ENCODE peak calls at places on chromosomes 12 and 14, in ten cellular contexts. G is NCI-H526 treated with DMSO at 0.1 percent for 48 hours, R is iris pigment epithelial cell, A is body of pancreas, T is T-cell, V is left ventricle myocardium inferior, D is substantia nigra, M is nephron progenitor cell, H is NCI-H345, E is GM12865. N is an unnamed sample.

GRCh38 chr12:95989504-95990123 is 6.5 kb downstream of the HAL start:
- DNase-seq in A (no peak), M (no peak), G (no peak), E (no peak), D (no peak), H (no peak), V (no peak), R (no peak), T (no peak), N (no peak)

GRCh38 chr12:98022961-98023360 is 492.4 kb upstream of the TMPO start:
- DNase-seq in R (peak; percentile 1), G (no peak), V (no peak), M (no peak), A (no peak), T (no peak), E (no peak), H (no peak), D (no peak), N (no peak)

GRCh38 chr12:47754881-47755280 is 3.8 kb downstream of the RAPGEF3 start:
- DNase-seq in R (no peak), A (peak; percentile 93), M (no peak), V (no peak), T (no peak), E (peak; percentile 66), D (peak; percentile 19), H (no peak), G (no peak), N (no peak)

GRCh38 chr12:54134850-54135249 is 53.9 kb downstream of the SMUG1 start:
- DNase-seq in H (no peak), D (no peak), M (no peak), T (no peak), E (no peak), R (no peak), V (no peak), A (no peak), G (no peak), N (no peak)

GRCh38 chr12:6080149-6081045 is 44.1 kb downstream of the VWF start:
- DNase-seq in A (no peak), R (no peak), M (no peak), H (peak; percentile 27), V (no peak), G (peak; percentile 51), E (no peak), D (no peak), T (no peak), N (no peak)

GRCh38 chr14:54503476-54503875 is 6.2 kb upstream of the CGRRF1 start:
- DNase-seq in D (no peak), E (no peak), G (no peak), M (no peak), T (no peak), R (peak; percentile 56), V (no peak), A (no peak), H (no peak), N (no peak)

GRCh38 chr14:60277605-60278190 is 28.7 kb downstream of the PPM1A start:
- DNase-seq in T (no peak), A (no peak), R (no peak), V (no peak), G (no peak), E (no peak), H (no peak), M (no peak), D (no peak), N (no peak)

GRCh38 chr12:82740129-82741000 is 53.7 kb downstream of the TMTC2 start:
- DNase-seq in H (no peak), R (peak; percentile 84), V (no peak), E (no peak), G (no peak), M (no peak), A (no peak), T (no peak), D (no peak), N (no peak)

GRCh38 chr14:94936411-94936892 is 166.5 kb upstream of the GSC start:
- DNase-seq in E (no peak), H (peak; percentile 60), T (no peak), V (peak; percentile 67), M (peak; percentile 39), D (peak; percentile 57), A (peak; percentile 89), G (peak; percentile 35), R (peak; percentile 43), N (no peak)

GRCh38 chr14:82366803-82367202 is 833.1 kb upstream of the SEL1L start:
- DNase-seq in T (no peak), H (no peak), A (no peak), E (no peak), V (no peak), M (no peak), G (no peak), R (no peak), D (no peak), N (no peak)

GRCh38 chr12:41228066-41228820 is 40.1 kb downstream of the PDZRN4 start:
- DNase-seq in T (no peak), M (no peak), R (no peak), D (no peak), V (no peak), H (no peak), E (no peak), A (no peak), G (no peak), N (no peak)

GRCh38 chr14:101318271-101318670 is 243.0 kb upstream of the DIO3 start:
- DNase-seq in M (no peak), H (no peak), A (no peak), V (no peak), D (no peak), G (no peak), T (no peak), R (no peak), E (no peak), N (no peak)

GRCh38 chr12:95582230-95583058 is 31.2 kb upstream of the USP44 start:
- DNase-seq in H (peak; percentile 58), D (no peak), M (no peak), G (peak; percentile 13), T (no peak), R (peak; percentile 39), V (no peak), E (no peak), A (no peak), N (no peak)

GRCh38 chr12:95077341-95077740 is 3.9 kb upstream of the NR2C1 start:
- DNase-seq in R (no peak), D (no peak), H (no peak), T (no peak), M (no peak), V (no peak), A (no peak), E (no peak), G (no peak), N (no peak)

GRCh38 chr14:22391908-22392307 is 197.1 kb downstream of the DAD1 start:
- DNase-seq in H (no peak), R (peak; percentile 81), G (no peak), A (peak; percentile 75), D (peak; percentile 49), M (peak; percentile 51), V (peak; percentile 34), T (peak; percentile 30), E (peak; percentile 89), N (peak; percentile 54)

GRCh38 chr12:3336606-3337311 is 154.2 kb upstream of the PRMT8 start:
- DNase-seq in E (no peak), V (no peak), H (peak; percentile 63), A (peak; percentile 36), M (no peak), T (no peak), D (peak; percentile 66), R (no peak), G (no peak), N (no peak)

GRCh38 chr12:124036117-124037109 is 63.4 kb downstream of the ZNF664 start:
- DNase-seq in A (peak; percentile 60), V (no peak), D (no peak), E (peak; percentile 43), G (no peak), R (peak; percentile 35), M (peak; percentile 51), T (peak; percentile 52), H (peak; percentile 26), N (no peak)

GRCh38 chr12:39103552-39104165 is 198.3 kb upstream of the CPNE8 start:
- DNase-seq in E (peak; percentile 66), R (peak; percentile 63), M (peak; percentile 30), G (peak; percentile 6), T (no peak), D (no peak), V (no peak), H (peak; percentile 44), A (no peak), N (no peak)

GRCh38 chr12:34397591-34398365 is 375.5 kb downstream of the ALG10 start:
- DNase-seq in D (no peak), T (no peak), R (no peak), V (peak; percentile 8), H (no peak), A (peak; percentile 2), M (no peak), E (no peak), G (no peak), N (no peak)

GRCh38 chr12:107435072-107435471 is 250.5 kb upstream of the PWP1 start:
- DNase-seq in H (no peak), A (no peak), M (no peak), D (no peak), E (no peak), T (no peak), G (no peak), V (no peak), R (no peak), N (no peak)

GRCh38 chr14:96806836-96807235 is 9.7 kb downstream of the VRK1 start:
- DNase-seq in G (no peak), H (no peak), M (no peak), E (no peak), A (no peak), T (no peak), V (no peak), D (no peak), R (no peak), N (no peak)

GRCh38 chr14:77543240-77543551 is 44.6 kb upstream of the ISM2 start:
- DNase-seq in G (no peak), T (no peak), A (no peak), R (peak; percentile 12), D (no peak), H (no peak), M (no peak), E (no peak), V (no peak), N (no peak)

GRCh38 chr12:131197490-131197889 is 243.8 kb downstream of the ADGRD1 start:
- DNase-seq in E (no peak), D (no peak), A (no peak), M (no peak), V (no peak), R (no peak), T (no peak), H (no peak), G (no peak), N (no peak)

GRCh38 chr12:53207042-53207441 is at the start of gene ITGB7:
- DNase-seq in A (no peak), R (no peak), T (peak; percentile 73), H (no peak), G (no peak), D (no peak), M (no peak), E (peak; percentile 93), V (no peak), N (no peak)

GRCh38 chr12:91529829-91530228 is 347.2 kb upstream of the DCN start:
- DNase-seq in H (no peak), G (no peak), D (no peak), V (no peak), A (no peak), M (no peak), R (peak; percentile 30), E (no peak), T (no peak), N (no peak)

GRCh38 chr12:68291396-68292036 is 38.1 kb upstream of the IL22 start:
- DNase-seq in A (no peak), D (no peak), R (no peak), M (no peak), E (no peak), G (no peak), H (no peak), V (no peak), T (no peak), N (no peak)

GRCh38 chr14:53327716-53328115 is 174.6 kb upstream of the DDHD1 start:
- DNase-seq in H (no peak), V (no peak), D (peak; percentile 21), T (no peak), E (no peak), G (no peak), M (no peak), R (peak; percentile 75), A (no peak), N (no peak)

GRCh38 chr14:93045211-93045674 is 70.5 kb downstream of the ITPK1 start:
- DNase-seq in E (no peak), V (no peak), G (no peak), R (peak; percentile 28), A (no peak), H (no peak), T (no peak), M (no peak), D (no peak), N (peak; percentile 41)

N was measured in WTC11.